ENCODE peak calls at places on chromosome 16, in five cellular contexts. One of them, this sample, is unnamed.

GRCh38 chr16:55479560-55480197 is 681 bp downstream of the MMP2 start:
- DNase-seq in nucleus accumbens: no peak
- DNase-seq in heart right ventricle: no peak
- DNase-seq in stimulated activated CD8-positive, alpha-beta memory T cell treated with anti-CD3 and anti-CD28 coated beads, Interleukin-12 subunit alpha, Interleukin-12 subunit beta, amount 100 ng/mL, for 1 hour: no peak
- DNase-seq in GDM1: no peak
- DNase-seq in this sample: no peak

GRCh38 chr16:63652091-63652490 is 1469.8 kb downstream of the CDH11 start:
- DNase-seq in nucleus accumbens: no peak
- DNase-seq in heart right ventricle: no peak
- DNase-seq in stimulated activated CD8-positive, alpha-beta memory T cell treated with anti-CD3 and anti-CD28 coated beads, Interleukin-12 subunit alpha, Interleukin-12 subunit beta, amount 100 ng/mL, for 1 hour: no peak
- DNase-seq in GDM1: no peak
- DNase-seq in this sample: no peak

GRCh38 chr16:48720266-48720665 is 110.3 kb upstream of the N4BP1 start:
- DNase-seq in nucleus accumbens: no peak
- DNase-seq in heart right ventricle: peak
- DNase-seq in stimulated activated CD8-positive, alpha-beta memory T cell treated with anti-CD3 and anti-CD28 coated beads, Interleukin-12 subunit alpha, Interleukin-12 subunit beta, amount 100 ng/mL, for 1 hour: no peak
- DNase-seq in GDM1: no peak
- DNase-seq in this sample: peak

GRCh38 chr16:79752421-79752820 is 151.9 kb upstream of the MAF start:
- DNase-seq in nucleus accumbens: no peak
- DNase-seq in heart right ventricle: no peak
- DNase-seq in stimulated activated CD8-positive, alpha-beta memory T cell treated with anti-CD3 and anti-CD28 coated beads, Interleukin-12 subunit alpha, Interleukin-12 subunit beta, amount 100 ng/mL, for 1 hour: no peak
- DNase-seq in GDM1: no peak
- DNase-seq in this sample: no peak

GRCh38 chr16:8961811-8962390 is 1.8 kb downstream of the USP7 start:
- DNase-seq in nucleus accumbens: no peak
- DNase-seq in heart right ventricle: no peak
- DNase-seq in stimulated activated CD8-positive, alpha-beta memory T cell treated with anti-CD3 and anti-CD28 coated beads, Interleukin-12 subunit alpha, Interleukin-12 subunit beta, amount 100 ng/mL, for 1 hour: no peak
- DNase-seq in GDM1: no peak
- DNase-seq in this sample: no peak

GRCh38 chr16:2830355-2830695 is 222 bp downstream of the ZG16B start:
- DNase-seq in nucleus accumbens: no peak
- DNase-seq in heart right ventricle: no peak
- DNase-seq in stimulated activated CD8-positive, alpha-beta memory T cell treated with anti-CD3 and anti-CD28 coated beads, Interleukin-12 subunit alpha, Interleukin-12 subunit beta, amount 100 ng/mL, for 1 hour: no peak
- DNase-seq in GDM1: no peak
- DNase-seq in this sample: no peak

GRCh38 chr16:87210949-87211348 is 106.2 kb downstream of the C16orf95 start:
- DNase-seq in nucleus accumbens: no peak
- DNase-seq in heart right ventricle: no peak
- DNase-seq in stimulated activated CD8-positive, alpha-beta memory T cell treated with anti-CD3 and anti-CD28 coated beads, Interleukin-12 subunit alpha, Interleukin-12 subunit beta, amount 100 ng/mL, for 1 hour: no peak
- DNase-seq in GDM1: no peak
- DNase-seq in this sample: no peak

GRCh38 chr16:8937803-8938202 is 25.9 kb downstream of the USP7 start:
- DNase-seq in nucleus accumbens: no peak
- DNase-seq in heart right ventricle: no peak
- DNase-seq in stimulated activated CD8-positive, alpha-beta memory T cell treated with anti-CD3 and anti-CD28 coated beads, Interleukin-12 subunit alpha, Interleukin-12 subunit beta, amount 100 ng/mL, for 1 hour: no peak
- DNase-seq in GDM1: no peak
- DNase-seq in this sample: no peak

This sample was measured in MV-4-11.